ENCODE peak calls at places on chromosome 17, in nine cellular contexts. Q is heart left ventricle; L is cardiac muscle cell; T is effector memory CD4-positive, alpha-beta T cell; C is IMR-90; R is MG63; H is brain microvascular endothelial cell; U is adipocyte; S is tibial artery. K is an unnamed sample. For H3K36me3 and H3K27me3, the result is how much of the 10 kb centered on the place peaks cover.

GRCh38 chr17:42459256-42459982 is 741 bp downstream of the ATP6V0A1 start:
- DNase-seq in Q (peak), L (peak), T (peak), C (peak), R (peak), H (peak), U (peak), S (peak), K (peak)

GRCh38 chr17:47810901-47811635 is 10.5 kb downstream of the OSBPL7 start:
- DNase-seq in Q (peak), L (no peak), T (no peak), C (no peak), R (no peak), H (no peak), U (no peak), S (no peak), K (no peak)

GRCh38 chr17:50270430-50271172 is 3.7 kb upstream of the TMEM92 start:
- DNase-seq in Q (no peak), L (peak), T (no peak), C (peak), R (no peak), H (peak), U (peak), S (peak), K (no peak)

GRCh38 chr17:43952724-43953666 is 745 bp downstream of the PYY start:
- DNase-seq in Q (no peak), L (peak), T (no peak), C (no peak), R (no peak), H (no peak), U (no peak), S (no peak), K (no peak)

GRCh38 chr17:79631640-79632431 is 21.0 kb upstream of the RBFOX3 start:
- DNase-seq in Q (peak), L (no peak), T (no peak), C (no peak), R (no peak), H (no peak), U (no peak), S (peak), K (no peak)

GRCh38 chr17:57114085-57114673 is 29.1 kb downstream of the AKAP1 start:
- DNase-seq in Q (peak), L (peak), T (peak), C (peak), R (peak), H (no peak), U (peak), S (peak), K (no peak)

GRCh38 chr17:41773190-41773588 is 13.3 kb downstream of the JUP start:
- DNase-seq in Q (peak), L (peak), T (no peak), C (peak), R (peak), H (peak), U (peak), S (no peak), K (peak)

GRCh38 chr17:59964455-59965328 is at the start of gene RNFT1:
- DNase-seq in Q (peak), L (peak), T (peak), C (peak), R (peak), H (peak), U (peak), S (peak), K (peak)

GRCh38 chr17:60641126-60641525 is 36.5 kb upstream of the BCAS3 start:
- DNase-seq in Q (no peak), L (no peak), T (no peak), C (no peak), R (no peak), H (no peak), U (no peak), S (no peak), K (no peak)

GRCh38 chr17:57517216-57517518 is 227.9 kb downstream of the CCDC182 start:
- DNase-seq in Q (no peak), L (peak), T (no peak), C (no peak), R (no peak), H (no peak), U (no peak), S (no peak), K (no peak)

GRCh38 chr17:17988427-17988945 is 15.8 kb downstream of the DRC3 start:
- DNase-seq in Q (no peak), L (no peak), T (no peak), C (no peak), R (no peak), H (no peak), U (no peak), S (no peak), K (no peak)

GRCh38 chr17:62625870-62626200 is 1.6 kb upstream of the MRC2 start:
- DNase-seq in Q (no peak), L (no peak), T (no peak), C (no peak), R (no peak), H (no peak), U (peak), S (no peak), K (no peak)

GRCh38 chr17:78499715-78500540 is 77.3 kb downstream of the DNAH17 start:
- DNase-seq in Q (no peak), L (no peak), T (no peak), C (no peak), R (no peak), H (no peak), U (no peak), S (no peak), K (no peak)

GRCh38 chr17:10879110-10879509 is 41.2 kb upstream of the PIRT start:
- DNase-seq in Q (no peak), L (peak), T (no peak), C (no peak), R (no peak), H (no peak), U (no peak), S (no peak), K (peak)

GRCh38 chr17:78343099-78343432 is 16.8 kb downstream of the SOCS3 start:
- DNase-seq in Q (peak), L (no peak), T (no peak), C (peak), R (peak), H (peak), U (peak), S (peak), K (peak)

GRCh38 chr17:4327638-4328037 is 38.8 kb downstream of the UBE2G1 start:
- DNase-seq in Q (no peak), L (no peak), T (no peak), C (peak), R (peak), H (peak), U (peak), S (no peak), K (peak)

GRCh38 chr17:64262125-64262421 is 987 bp downstream of the TEX2 start:
- DNase-seq in Q (no peak), L (no peak), T (no peak), C (no peak), R (no peak), H (no peak), U (no peak), S (no peak), K (no peak)

GRCh38 chr17:50708050-50709000 is 611 bp upstream of the ANKRD40 start:
- DNase-seq in Q (no peak), L (no peak), T (no peak), C (no peak), R (no peak), H (no peak), U (peak), S (no peak), K (no peak)

GRCh38 chr17:52395308-52395707 is 236.8 kb upstream of the CA10 start:
- DNase-seq in Q (no peak), L (no peak), T (no peak), C (no peak), R (no peak), H (no peak), U (no peak), S (no peak), K (no peak)

GRCh38 chr17:19398301-19399181 is 11.6 kb upstream of the MFAP4 start:
- DNase-seq in Q (peak), L (no peak), T (no peak), C (no peak), R (no peak), H (no peak), U (peak), S (peak), K (peak)

GRCh38 chr17:27458524-27458908 is 2.3 kb downstream of the KSR1 start:
- DNase-seq in Q (no peak), L (no peak), T (no peak), C (no peak), R (no peak), H (no peak), U (no peak), S (no peak), K (no peak)

GRCh38 chr17:61416540-61417363 is 17.1 kb downstream of the TBX2 start:
- DNase-seq in Q (peak), L (peak), T (peak), C (peak), R (peak), H (peak), U (peak), S (peak), K (peak)

GRCh38 chr17:6269474-6269873 is 165.4 kb downstream of the AIPL1 start:
- DNase-seq in Q (no peak), L (peak), T (no peak), C (peak), R (peak), H (peak), U (peak), S (no peak), K (peak)

GRCh38 chr17:45848868-45849535 is 4.3 kb downstream of the SPPL2C start:
- DNase-seq in Q (no peak), L (no peak), T (no peak), C (no peak), R (peak), H (no peak), U (no peak), S (no peak), K (no peak)

GRCh38 chr17:20059728-20060188 is 50.6 kb downstream of the SPECC1 start:
- DNase-seq in Q (no peak), L (no peak), T (no peak), C (peak), R (no peak), H (no peak), U (peak), S (no peak), K (peak)

GRCh38 chr17:50905460-50905803 is 39.3 kb upstream of the TOB1 start:
- DNase-seq in Q (no peak), L (no peak), T (no peak), C (no peak), R (no peak), H (no peak), U (no peak), S (no peak), K (no peak)

GRCh38 chr17:33935822-33936221 is 319.3 kb upstream of the CCL2 start:
- DNase-seq in Q (no peak), L (no peak), T (no peak), C (no peak), R (no peak), H (no peak), U (no peak), S (no peak), K (no peak)

GRCh38 chr17:48128411-48128810 is 20.8 kb downstream of the SNX11 start:
- DNase-seq in Q (no peak), L (no peak), T (no peak), C (no peak), R (no peak), H (no peak), U (no peak), S (no peak), K (no peak)

GRCh38 chr17:57366558-57367351 is 110.4 kb downstream of the MSI2 start:
- DNase-seq in Q (peak), L (no peak), T (no peak), C (no peak), R (no peak), H (no peak), U (no peak), S (no peak), K (no peak)

GRCh38 chr17:43877451-43878155 is 29.7 kb downstream of the MPP2 start:
- DNase-seq in Q (no peak), L (no peak), T (no peak), C (no peak), R (no peak), H (no peak), U (no peak), S (no peak), K (no peak)

GRCh38 chr17:55433629-55434422 is 12.2 kb upstream of the MMD start:
- DNase-seq in Q (no peak), L (no peak), T (no peak), C (peak), R (peak), H (peak), U (peak), S (peak), K (peak)

GRCh38 chr17:77839324-77840155 is 119.0 kb upstream of the TNRC6C start:
- DNase-seq in Q (no peak), L (no peak), T (no peak), C (no peak), R (no peak), H (no peak), U (no peak), S (no peak), K (no peak)

GRCh38 chr17:64230551-64231408 is 32.3 kb downstream of the TEX2 start:
- DNase-seq in Q (no peak), L (no peak), T (no peak), C (peak), R (peak), H (peak), U (peak), S (no peak), K (peak)

GRCh38 chr17:69147460-69147859 is 5.8 kb upstream of the ABCA6 start:
- DNase-seq in Q (no peak), L (no peak), T (no peak), C (no peak), R (no peak), H (no peak), U (no peak), S (no peak), K (no peak)

GRCh38 chr17:42514279-42514678 is 21.8 kb upstream of the NAGLU start:
- DNase-seq in Q (no peak), L (no peak), T (no peak), C (no peak), R (no peak), H (no peak), U (no peak), S (no peak), K (no peak)

GRCh38 chr17:43026610-43027009 is 1.6 kb downstream of the RND2 start:
- DNase-seq in Q (no peak), L (no peak), T (no peak), C (no peak), R (no peak), H (no peak), U (no peak), S (no peak), K (no peak)

GRCh38 chr17:15442316-15443185 is 24.9 kb downstream of the CDRT4 start:
- DNase-seq in Q (no peak), L (no peak), T (no peak), C (no peak), R (no peak), H (no peak), U (no peak), S (no peak), K (no peak)

GRCh38 chr17:2736956-2737355 is 12.5 kb downstream of the CCDC92B start:
- DNase-seq in Q (no peak), L (no peak), T (no peak), C (no peak), R (no peak), H (no peak), U (no peak), S (no peak), K (peak)

GRCh38 chr17:37608369-37609169 is 649 bp downstream of the SYNRG start:
- DNase-seq in Q (no peak), L (peak), T (peak), C (peak), R (no peak), H (peak), U (peak), S (peak), K (peak)

DNA sequence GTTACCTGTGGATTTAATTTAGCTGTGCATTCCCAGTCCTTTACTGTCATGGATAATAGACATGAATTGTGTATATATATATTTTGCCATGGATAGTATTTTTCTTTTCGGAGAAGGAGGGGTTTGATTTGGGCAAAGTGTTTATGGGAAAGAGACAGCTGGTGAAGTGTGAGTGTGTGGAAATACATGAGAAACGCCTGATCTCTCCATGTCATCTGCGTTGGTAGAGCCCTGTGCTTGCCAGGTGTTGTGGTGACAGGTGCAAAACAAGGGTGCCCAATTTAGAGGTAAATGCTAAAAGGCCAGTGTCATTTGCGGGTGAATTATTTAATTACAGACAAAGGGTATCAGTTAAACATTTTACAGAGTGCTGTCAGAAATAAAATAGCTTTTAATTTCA is 23.4 kb downstream of the NDEL1 start:
- DNase-seq in Q (no peak), L (no peak), T (no peak), C (no peak), R (no peak), H (no peak), U (no peak), S (no peak), K (no peak)
- H3K36me3 ChIP-seq in Q (under half), L (half or more), T (half or more), C (half or more), R (half or more), H (half or more), U (half or more), S (half or more), K (under half)

GRCh38 chr17:74546586-74546985 is 671 bp upstream of the CD300C start:
- DNase-seq in Q (no peak), L (no peak), T (no peak), C (no peak), R (no peak), H (no peak), U (no peak), S (no peak), K (no peak)

GRCh38 chr17:74543891-74544760 is 1.8 kb downstream of the CD300C start:
- DNase-seq in Q (no peak), L (no peak), T (no peak), C (no peak), R (no peak), H (no peak), U (no peak), S (no peak), K (no peak)

GRCh38 chr17:74545456-74546230 is at the start of gene CD300C:
- DNase-seq in Q (peak), L (peak), T (no peak), C (no peak), R (peak), H (no peak), U (no peak), S (peak), K (no peak)

GRCh38 chr17:74543406-74543805 is 2.5 kb downstream of the CD300C start:
- DNase-seq in Q (no peak), L (no peak), T (no peak), C (no peak), R (no peak), H (no peak), U (no peak), S (no peak), K (no peak)

GRCh38 chr17:74544991-74545441 is 899 bp downstream of the CD300C start:
- DNase-seq in Q (no peak), L (no peak), T (no peak), C (no peak), R (no peak), H (no peak), U (no peak), S (no peak), K (no peak)
- H3K27me3 ChIP-seq in Q (under half), L (under half), T (under half), C (under half), R (under half), H (under half), U (under half), S (under half), K (under half)

GRCh38 chr17:81229666-81229920 is 6.8 kb upstream of the CEP131 start:
- DNase-seq in Q (no peak), L (no peak), T (no peak), C (no peak), R (no peak), H (no peak), U (no peak), S (no peak), K (no peak)
- H3K36me3 ChIP-seq in Q (under half), L (under half), T (under half), C (under half), R (under half), H (under half), U (under half), S (half or more), K (under half)

GRCh38 chr17:29078183-29079045 is 35.5 kb downstream of the PIPOX start:
- DNase-seq in Q (no peak), L (no peak), T (no peak), C (peak), R (peak), H (no peak), U (peak), S (no peak), K (peak)

GRCh38 chr17:29076087-29076486 is 33.1 kb downstream of the PIPOX start:
- DNase-seq in Q (no peak), L (no peak), T (no peak), C (no peak), R (no peak), H (no peak), U (no peak), S (no peak), K (no peak)

GRCh38 chr17:29076722-29077121 is 33.8 kb downstream of the PIPOX start:
- DNase-seq in Q (no peak), L (no peak), T (no peak), C (no peak), R (no peak), H (no peak), U (no peak), S (no peak), K (no peak)

GRCh38 chr17:29079433-29079832 is 36.5 kb downstream of the PIPOX start:
- DNase-seq in Q (no peak), L (no peak), T (no peak), C (no peak), R (no peak), H (no peak), U (no peak), S (no peak), K (no peak)

GRCh38 chr17:29077320-29077719 is 34.4 kb downstream of the PIPOX start:
- DNase-seq in Q (no peak), L (no peak), T (no peak), C (no peak), R (no peak), H (no peak), U (no peak), S (no peak), K (no peak)
- H3K27me3 ChIP-seq in Q (under half), L (under half), T (under half), C (under half), R (under half), H (under half), U (under half), S (under half), K (under half)

GRCh38 chr17:8499171-8499570 is 63.5 kb downstream of the NDEL1 start:
- DNase-seq in Q (no peak), L (no peak), T (no peak), C (no peak), R (no peak), H (no peak), U (no peak), S (no peak), K (no peak)
- H3K36me3 ChIP-seq in Q (under half), L (half or more), T (under half), C (half or more), R (under half), H (half or more), U (under half), S (half or more), K (under half)

GRCh38 chr17:67378444-67379250 is 1.6 kb downstream of the PITPNC1 start:
- DNase-seq in Q (peak), L (peak), T (peak), C (peak), R (peak), H (peak), U (peak), S (peak), K (peak)
- H3K27me3 ChIP-seq in Q (under half), L (under half), T (under half), C (under half), R (under half), H (under half), U (under half), S (under half), K (under half)

GRCh38 chr17:81589612-81590011 is 37.5 kb upstream of the FAAP100 start:
- DNase-seq in Q (no peak), L (no peak), T (no peak), C (no peak), R (no peak), H (no peak), U (no peak), S (no peak), K (no peak)

GRCh38 chr17:81582341-81582740 is 30.2 kb upstream of the FAAP100 start:
- DNase-seq in Q (no peak), L (no peak), T (no peak), C (peak), R (no peak), H (peak), U (peak), S (no peak), K (no peak)

GRCh38 chr17:81583589-81584337 is 31.6 kb upstream of the FAAP100 start:
- DNase-seq in Q (no peak), L (no peak), T (no peak), C (peak), R (no peak), H (no peak), U (peak), S (no peak), K (no peak)

GRCh38 chr17:81582769-81583168 is 30.6 kb upstream of the FAAP100 start:
- DNase-seq in Q (no peak), L (no peak), T (no peak), C (no peak), R (no peak), H (no peak), U (no peak), S (no peak), K (no peak)

DNA sequence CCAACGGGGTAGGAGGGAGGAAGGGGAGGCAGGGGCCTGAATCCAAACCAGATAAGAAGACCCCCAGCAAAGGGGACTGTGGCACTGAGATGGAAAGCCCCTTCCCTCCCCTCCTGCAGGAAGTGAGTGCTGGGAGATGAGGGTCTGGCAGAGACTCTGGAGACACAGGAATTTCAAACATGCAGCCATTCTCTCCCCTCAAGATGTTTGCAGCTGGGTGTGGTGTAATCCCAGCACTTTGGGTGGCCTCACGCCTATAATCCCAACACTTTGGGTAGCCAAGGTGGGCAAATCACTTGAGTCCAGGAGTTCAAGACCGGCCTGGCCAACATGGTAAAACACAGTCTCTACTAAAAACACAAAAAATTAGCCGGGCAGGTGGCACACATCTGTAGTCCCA is 33.9 kb upstream of the FAAP100 start:
- DNase-seq in Q (no peak), L (no peak), T (no peak), C (no peak), R (no peak), H (no peak), U (no peak), S (no peak), K (no peak)
- H3K36me3 ChIP-seq in Q (under half), L (half or more), T (half or more), C (half or more), R (half or more), H (half or more), U (half or more), S (half or more), K (under half)